ENCODE peak calls at places on chromosomes 3 and 15, in five cellular contexts. O is GM06990, R is cardiac muscle cell, P is upper lobe of right lung, Y is tibial nerve. T is an unnamed sample.

GRCh38 chr15:64981812-64982431 is 7.8 kb downstream of the SPG21 start:
- DNase-seq in O (no peak), P (no peak), Y (no peak), R (no peak), T (no peak)

GRCh38 chr3:50542177-50543034 is 25.1 kb downstream of the C3orf18 start:
- DNase-seq in P (peak; percentile 74), R (peak; percentile 80), Y (peak; percentile 84), O (no peak), T (peak; percentile 48)

GRCh38 chr3:94937980-94938379 is 875.1 kb downstream of the NSUN3 start:
- DNase-seq in O (no peak), Y (no peak), P (no peak), R (no peak), T (no peak)

GRCh38 chr15:87572381-87572780 is 684.2 kb downstream of the NTRK3 start:
- DNase-seq in O (no peak), R (peak; percentile 8), P (no peak), Y (no peak), T (no peak)

GRCh38 chr3:62888180-62888579 is 13.0 kb upstream of the CADPS start:
- DNase-seq in Y (no peak), R (peak; percentile 33), P (no peak), O (no peak), T (no peak)

GRCh38 chr3:168081171-168081771 is 14.5 kb downstream of the GOLIM4 start:
- DNase-seq in R (no peak), Y (no peak), O (no peak), P (no peak), T (no peak)

GRCh38 chr3:129234441-129234840 is 15.0 kb upstream of the COPG1 start:
- DNase-seq in O (no peak), Y (no peak), R (no peak), P (no peak), T (no peak)

GRCh38 chr15:99976811-99977271 is 243.6 kb upstream of the LYSMD4 start:
- DNase-seq in Y (no peak), O (no peak), P (no peak), R (no peak), T (no peak)

GRCh38 chr3:177852001-177852400 is 654.7 kb upstream of the TBL1XR1 start:
- DNase-seq in P (no peak), O (no peak), Y (no peak), R (no peak), T (no peak)

GRCh38 chr3:136667081-136667480 is 85.1 kb downstream of the STAG1 start:
- DNase-seq in R (no peak), O (no peak), P (no peak), Y (no peak), T (no peak)

GRCh38 chr3:42712716-42713372 is 10.2 kb upstream of the HHATL start:
- DNase-seq in O (no peak), P (peak; percentile 39), R (no peak), Y (no peak), T (no peak)

GRCh38 chr15:31083394-31083790 is 18.1 kb downstream of the TRPM1 start:
- DNase-seq in O (no peak), R (no peak), Y (no peak), P (no peak), T (no peak)

GRCh38 chr3:72327008-72327407 is 521.2 kb downstream of the SHQ1 start:
- DNase-seq in R (no peak), P (no peak), O (no peak), Y (no peak), T (no peak)

GRCh38 chr3:39267631-39268553 is 11.9 kb downstream of the CX3CR1 start:
- DNase-seq in P (no peak), O (no peak), Y (no peak), R (no peak), T (peak; percentile 35)

GRCh38 chr3:16399473-16399872 is 114.0 kb downstream of the RFTN1 start:
- DNase-seq in Y (peak; percentile 38), R (peak; percentile 50), O (no peak), P (no peak), T (peak; percentile 57)

GRCh38 chr3:192816274-192816853 is 89.0 kb upstream of the FGF12 start:
- DNase-seq in P (no peak), O (no peak), Y (peak; percentile 26), R (peak; percentile 52), T (peak; percentile 62)

GRCh38 chr3:10519236-10519635 is 13.8 kb upstream of the ATP2B2 start:
- DNase-seq in R (no peak), O (no peak), Y (no peak), P (peak; percentile 11), T (no peak)

GRCh38 chr3:138349926-138350665 is 1.7 kb downstream of the MRAS start:
- DNase-seq in Y (no peak), P (peak; percentile 78), O (no peak), R (no peak), T (no peak)

GRCh38 chr3:43583481-43583880 is 38.3 kb downstream of the ANO10 start:
- DNase-seq in O (no peak), Y (no peak), P (no peak), R (no peak), T (no peak)

GRCh38 chr3:126964261-126964660 is 18.7 kb upstream of the PLXNA1 start:
- DNase-seq in R (no peak), Y (no peak), O (no peak), P (no peak), T (no peak)
- H3K4me3 ChIP-seq in R (no peak overlapping the region), Y (no peak overlapping the region), O (no peak overlapping the region), P (no peak overlapping the region), T (no peak overlapping the region)

DNA sequence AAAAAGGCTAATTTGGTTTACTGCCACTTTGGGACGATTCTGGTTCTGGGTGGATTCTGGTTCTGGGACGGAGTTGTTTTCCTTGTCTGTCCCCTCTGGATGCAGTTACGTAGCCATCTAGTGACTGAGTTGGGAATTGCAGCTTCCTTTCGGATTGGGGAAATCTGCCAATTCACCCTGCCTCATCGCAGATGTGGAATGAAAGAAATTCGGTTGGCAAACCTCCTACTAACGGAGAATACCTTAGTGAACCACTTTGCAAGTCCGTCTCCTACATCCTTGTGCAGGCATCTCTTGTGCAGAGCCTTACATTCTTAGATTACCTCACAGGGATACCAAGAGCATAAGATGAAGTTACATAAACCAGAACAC is 31.5 kb upstream of the AP4E1 start:
- DNase-seq in Y (peak; percentile 98), P (no peak), R (peak; percentile 77), O (peak; percentile 30), T (peak; percentile 86)
- TF ChIP-seq CTCF in Y (peak; percentile 96), P (peak; percentile 98), R (peak; percentile 99), O (peak; percentile 95), T (peak; percentile 97)

GRCh38 chr3:25428950-25429349 is 887 bp downstream of the RARB start:
- DNase-seq in R (no peak), O (no peak), Y (no peak), P (no peak), T (no peak)
- H3K4me3 ChIP-seq in R (peak overlapping the region; percentile 81), O (no peak overlapping the region), Y (peak overlapping the region; percentile 69), P (peak overlapping the region; percentile 60), T (no peak overlapping the region)

DNA sequence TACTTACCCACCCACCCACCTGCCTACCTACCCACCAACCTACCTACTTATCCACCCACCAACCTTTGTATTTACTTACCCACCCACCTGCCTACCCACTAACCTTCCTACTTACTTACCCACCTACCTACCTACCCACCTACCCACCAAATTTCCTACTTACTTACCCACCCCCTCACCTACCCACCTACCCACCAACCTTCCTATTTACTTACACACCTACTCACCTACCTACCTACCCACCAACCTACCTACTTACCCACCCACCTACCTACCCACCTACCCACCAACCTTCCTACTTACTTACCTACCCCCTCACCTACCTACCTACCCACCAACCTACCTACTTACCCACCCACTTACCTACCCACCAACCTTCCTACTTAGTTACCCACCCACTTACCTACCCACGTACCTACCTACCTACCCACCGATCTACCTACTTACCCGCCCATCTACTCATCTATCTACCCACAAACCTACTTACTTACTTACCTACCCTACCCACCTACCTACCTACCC is 179.6 kb downstream of the USP13 start:
- DNase-seq in P (no peak), R (no peak), Y (no peak), O (no peak), T (no peak)
- TF ChIP-seq CTCF in P (no peak), R (no peak), Y (no peak), O (no peak), T (no peak)

GRCh38 chr15:69755571-69756310 is 303.1 kb downstream of the RPLP1 start:
- DNase-seq in Y (no peak), P (no peak), O (peak; percentile 79), R (no peak), T (peak; percentile 93)
- H3K4me3 ChIP-seq in Y (no peak overlapping the region), P (no peak overlapping the region), O (no peak overlapping the region), R (no peak overlapping the region), T (no peak overlapping the region)

DNA sequence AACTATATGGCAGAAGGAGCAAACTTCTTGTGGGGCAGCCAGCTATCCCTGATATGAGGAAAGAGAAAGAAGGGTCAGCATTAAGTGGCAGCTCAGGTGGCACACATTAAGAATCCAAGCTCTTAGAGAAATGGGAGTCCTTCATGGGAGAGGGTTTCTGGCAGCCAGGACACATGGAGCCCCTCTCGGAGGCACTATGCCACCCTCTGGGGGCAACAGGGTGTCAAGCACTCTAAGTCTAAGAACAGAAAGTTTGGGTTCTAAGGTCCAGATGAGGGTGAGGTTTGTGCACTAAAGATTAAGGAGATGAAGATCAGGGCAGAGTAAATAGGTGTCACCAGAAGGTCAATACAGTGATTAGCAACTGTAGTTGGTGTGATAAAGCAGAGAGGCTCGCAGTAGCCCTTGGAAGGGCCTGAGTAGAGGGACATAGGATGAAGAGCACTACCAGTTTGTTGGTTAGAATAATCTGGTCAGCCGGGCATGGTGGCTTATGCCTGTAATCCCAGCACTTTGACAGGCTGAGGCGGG is 89.3 kb downstream of the ST6GAL1 start:
- DNase-seq in R (peak; percentile 29), P (no peak), O (no peak), Y (no peak), T (no peak)
- TF ChIP-seq CTCF in R (no peak), P (no peak), O (no peak), Y (no peak), T (peak; percentile 6)

GRCh38 chr3:150414273-150414672 is 6.2 kb downstream of the TSC22D2 start:
- DNase-seq in O (no peak), R (peak; percentile 55), Y (no peak), P (no peak), T (no peak)
- H3K4me3 ChIP-seq in O (peak overlapping the region; percentile 97), R (peak overlapping the region; percentile 62), Y (no peak overlapping the region), P (peak overlapping the region; percentile 88), T (peak overlapping the region; percentile 65)